ENCODE peak calls at places on chromosomes 11 and 22, in nine cellular contexts. One of them, this sample, is unnamed. For H3K4me1, the result is how much of the 10 kb centered on the place peaks cover.

GRCh38 chr11:110447897-110448522 is 18.3 kb downstream of the FDX1 start:
- DNase-seq in endodermal cell: no peak
- DNase-seq in colonic mucosa: no peak
- DNase-seq in Peyer's patch: no peak
- DNase-seq in ascending aorta: no peak
- DNase-seq in HCT116: no peak
- DNase-seq in thoracic aorta: no peak
- DNase-seq in kidney: no peak
- DNase-seq in iPS DF 6.9: no peak
- DNase-seq in this sample: no peak

GRCh38 chr11:114010931-114011330 is 36.0 kb downstream of the HTR3A start:
- DNase-seq in endodermal cell: no peak
- DNase-seq in colonic mucosa: no peak
- DNase-seq in Peyer's patch: no peak
- DNase-seq in ascending aorta: no peak
- DNase-seq in HCT116: no peak
- DNase-seq in thoracic aorta: no peak
- DNase-seq in kidney: no peak
- DNase-seq in iPS DF 6.9: no peak
- DNase-seq in this sample: no peak

GRCh38 chr22:27473533-27473932 is 328.0 kb downstream of the MN1 start:
- DNase-seq in endodermal cell: peak
- DNase-seq in colonic mucosa: no peak
- DNase-seq in Peyer's patch: no peak
- DNase-seq in ascending aorta: no peak
- DNase-seq in HCT116: peak
- DNase-seq in thoracic aorta: no peak
- DNase-seq in kidney: no peak
- DNase-seq in iPS DF 6.9: no peak
- DNase-seq in this sample: no peak

GRCh38 chr22:41947181-41948080 is 479 bp upstream of the CENPM start:
- DNase-seq in endodermal cell: no peak
- DNase-seq in colonic mucosa: no peak
- DNase-seq in Peyer's patch: no peak
- DNase-seq in ascending aorta: no peak
- DNase-seq in HCT116: no peak
- DNase-seq in thoracic aorta: no peak
- DNase-seq in kidney: no peak
- DNase-seq in iPS DF 6.9: no peak
- DNase-seq in this sample: no peak

GRCh38 chr11:129611661-129612566 is 203.7 kb upstream of the TMEM45B start:
- DNase-seq in endodermal cell: no peak
- DNase-seq in colonic mucosa: no peak
- DNase-seq in Peyer's patch: no peak
- DNase-seq in ascending aorta: no peak
- DNase-seq in HCT116: no peak
- DNase-seq in thoracic aorta: no peak
- DNase-seq in kidney: no peak
- DNase-seq in iPS DF 6.9: no peak
- DNase-seq in this sample: no peak

GRCh38 chr22:17777005-17777716 is 2.9 kb upstream of the BID start:
- DNase-seq in endodermal cell: no peak
- DNase-seq in colonic mucosa: no peak
- DNase-seq in Peyer's patch: no peak
- DNase-seq in ascending aorta: no peak
- DNase-seq in HCT116: no peak
- DNase-seq in thoracic aorta: no peak
- DNase-seq in kidney: peak
- DNase-seq in iPS DF 6.9: no peak
- DNase-seq in this sample: peak

GRCh38 chr11:65546217-65546958 is 11.8 kb downstream of the LTBP3 start:
- DNase-seq in endodermal cell: peak
- DNase-seq in colonic mucosa: peak
- DNase-seq in Peyer's patch: peak
- DNase-seq in ascending aorta: peak
- DNase-seq in HCT116: peak
- DNase-seq in thoracic aorta: no peak
- DNase-seq in kidney: peak
- DNase-seq in iPS DF 6.9: no peak
- DNase-seq in this sample: peak

GRCh38 chr11:79363261-79363660 is 77.6 kb downstream of the TENM4 start:
- DNase-seq in endodermal cell: no peak
- DNase-seq in colonic mucosa: no peak
- DNase-seq in Peyer's patch: no peak
- DNase-seq in ascending aorta: no peak
- DNase-seq in HCT116: no peak
- DNase-seq in thoracic aorta: no peak
- DNase-seq in kidney: no peak
- DNase-seq in iPS DF 6.9: no peak
- DNase-seq in this sample: no peak

GRCh38 chr11:112605093-112605666 is 344.5 kb upstream of the PLET1 start:
- DNase-seq in endodermal cell: no peak
- DNase-seq in colonic mucosa: no peak
- DNase-seq in Peyer's patch: no peak
- DNase-seq in ascending aorta: no peak
- DNase-seq in HCT116: no peak
- DNase-seq in thoracic aorta: no peak
- DNase-seq in kidney: no peak
- DNase-seq in iPS DF 6.9: no peak
- DNase-seq in this sample: no peak

GRCh38 chr22:32800158-32800557 is 1.3 kb upstream of the TIMP3 start:
- DNase-seq in endodermal cell: no peak
- DNase-seq in colonic mucosa: no peak
- DNase-seq in Peyer's patch: no peak
- DNase-seq in ascending aorta: no peak
- DNase-seq in HCT116: no peak
- DNase-seq in thoracic aorta: no peak
- DNase-seq in kidney: no peak
- DNase-seq in iPS DF 6.9: no peak
- DNase-seq in this sample: no peak

GRCh38 chr11:96204721-96205459 is 138.1 kb downstream of the MAML2 start:
- DNase-seq in endodermal cell: no peak
- DNase-seq in colonic mucosa: no peak
- DNase-seq in Peyer's patch: no peak
- DNase-seq in ascending aorta: no peak
- DNase-seq in HCT116: no peak
- DNase-seq in thoracic aorta: no peak
- DNase-seq in kidney: no peak
- DNase-seq in iPS DF 6.9: no peak
- DNase-seq in this sample: no peak
- H3K27ac ChIP-seq in endodermal cell: no peak
- H3K27ac ChIP-seq in colonic mucosa: no peak
- H3K27ac ChIP-seq in Peyer's patch: peak
- H3K27ac ChIP-seq in ascending aorta: no peak
- H3K27ac ChIP-seq in HCT116: no peak
- H3K27ac ChIP-seq in thoracic aorta: no peak
- H3K27ac ChIP-seq in kidney: no peak
- H3K27ac ChIP-seq in iPS DF 6.9: no peak
- H3K27ac ChIP-seq in this sample: no peak

GRCh38 chr11:132028380-132029240 is 658.2 kb downstream of the NTM start:
- DNase-seq in endodermal cell: peak
- DNase-seq in colonic mucosa: peak
- DNase-seq in Peyer's patch: no peak
- DNase-seq in ascending aorta: no peak
- DNase-seq in HCT116: no peak
- DNase-seq in thoracic aorta: no peak
- DNase-seq in kidney: no peak
- DNase-seq in iPS DF 6.9: no peak
- DNase-seq in this sample: peak

GRCh38 chr11:132032555-132032954 is 662.1 kb downstream of the NTM start:
- DNase-seq in endodermal cell: no peak
- DNase-seq in colonic mucosa: no peak
- DNase-seq in Peyer's patch: no peak
- DNase-seq in ascending aorta: no peak
- DNase-seq in HCT116: no peak
- DNase-seq in thoracic aorta: no peak
- DNase-seq in kidney: no peak
- DNase-seq in iPS DF 6.9: no peak
- DNase-seq in this sample: no peak

GRCh38 chr11:132026746-132027145 is 656.3 kb downstream of the NTM start:
- DNase-seq in endodermal cell: no peak
- DNase-seq in colonic mucosa: no peak
- DNase-seq in Peyer's patch: no peak
- DNase-seq in ascending aorta: no peak
- DNase-seq in HCT116: no peak
- DNase-seq in thoracic aorta: no peak
- DNase-seq in kidney: no peak
- DNase-seq in iPS DF 6.9: no peak
- DNase-seq in this sample: no peak

GRCh38 chr11:132033051-132033450 is 662.6 kb downstream of the NTM start:
- DNase-seq in endodermal cell: no peak
- DNase-seq in colonic mucosa: no peak
- DNase-seq in Peyer's patch: no peak
- DNase-seq in ascending aorta: no peak
- DNase-seq in HCT116: no peak
- DNase-seq in thoracic aorta: no peak
- DNase-seq in kidney: no peak
- DNase-seq in iPS DF 6.9: no peak
- DNase-seq in this sample: no peak

DNA sequence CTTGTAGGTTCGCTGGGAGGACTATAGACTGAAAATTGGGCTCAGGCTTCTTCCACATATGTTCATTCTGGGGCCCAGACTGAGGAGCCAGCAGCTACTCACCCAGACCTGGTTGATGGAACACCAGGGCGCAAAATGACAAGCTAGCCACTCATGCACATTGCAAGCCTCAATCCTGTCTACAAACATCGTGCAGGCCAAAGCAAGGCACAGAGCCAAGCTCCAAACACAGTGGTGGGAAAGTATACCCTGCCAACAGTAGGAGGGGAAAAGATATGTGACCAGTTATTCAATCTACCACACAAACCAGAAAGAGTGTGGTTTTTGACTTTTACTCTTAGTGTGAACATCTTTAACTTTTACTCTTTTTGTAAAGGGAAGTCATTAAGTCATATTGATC is 660.5 kb downstream of the NTM start:
- DNase-seq in endodermal cell: no peak
- DNase-seq in colonic mucosa: no peak
- DNase-seq in Peyer's patch: no peak
- DNase-seq in ascending aorta: no peak
- DNase-seq in HCT116: no peak
- DNase-seq in thoracic aorta: no peak
- DNase-seq in kidney: no peak
- DNase-seq in iPS DF 6.9: no peak
- DNase-seq in this sample: no peak
- H3K4me1 ChIP-seq in endodermal cell: under half
- H3K4me1 ChIP-seq in colonic mucosa: under half
- H3K4me1 ChIP-seq in Peyer's patch: under half
- H3K4me1 ChIP-seq in ascending aorta: under half
- H3K4me1 ChIP-seq in HCT116: under half
- H3K4me1 ChIP-seq in thoracic aorta: under half
- H3K4me1 ChIP-seq in kidney: under half
- H3K4me1 ChIP-seq in iPS DF 6.9: under half
- H3K4me1 ChIP-seq in this sample: under half

GRCh38 chr11:133082453-133082781 is 449.9 kb downstream of the OPCML start:
- DNase-seq in endodermal cell: no peak
- DNase-seq in colonic mucosa: peak
- DNase-seq in Peyer's patch: peak
- DNase-seq in ascending aorta: no peak
- DNase-seq in HCT116: no peak
- DNase-seq in thoracic aorta: peak
- DNase-seq in kidney: peak
- DNase-seq in iPS DF 6.9: no peak
- DNase-seq in this sample: peak
- H3K4me3 ChIP-seq in endodermal cell: no peak
- H3K4me3 ChIP-seq in colonic mucosa: no peak
- H3K4me3 ChIP-seq in Peyer's patch: peak
- H3K4me3 ChIP-seq in ascending aorta: no peak
- H3K4me3 ChIP-seq in HCT116: no peak
- H3K4me3 ChIP-seq in thoracic aorta: no peak
- H3K4me3 ChIP-seq in kidney: no peak
- H3K4me3 ChIP-seq in iPS DF 6.9: peak
- H3K4me3 ChIP-seq in this sample: no peak

GRCh38 chr22:40411506-40411861 is 41.1 kb downstream of the SGSM3 start:
- DNase-seq in endodermal cell: no peak
- DNase-seq in colonic mucosa: no peak
- DNase-seq in Peyer's patch: no peak
- DNase-seq in ascending aorta: no peak
- DNase-seq in HCT116: no peak
- DNase-seq in thoracic aorta: no peak
- DNase-seq in kidney: no peak
- DNase-seq in iPS DF 6.9: no peak
- DNase-seq in this sample: no peak
- H3K27ac ChIP-seq in endodermal cell: no peak
- H3K27ac ChIP-seq in colonic mucosa: no peak
- H3K27ac ChIP-seq in Peyer's patch: no peak
- H3K27ac ChIP-seq in ascending aorta: no peak
- H3K27ac ChIP-seq in HCT116: no peak
- H3K27ac ChIP-seq in thoracic aorta: no peak
- H3K27ac ChIP-seq in kidney: no peak
- H3K27ac ChIP-seq in iPS DF 6.9: no peak
- H3K27ac ChIP-seq in this sample: no peak

DNA sequence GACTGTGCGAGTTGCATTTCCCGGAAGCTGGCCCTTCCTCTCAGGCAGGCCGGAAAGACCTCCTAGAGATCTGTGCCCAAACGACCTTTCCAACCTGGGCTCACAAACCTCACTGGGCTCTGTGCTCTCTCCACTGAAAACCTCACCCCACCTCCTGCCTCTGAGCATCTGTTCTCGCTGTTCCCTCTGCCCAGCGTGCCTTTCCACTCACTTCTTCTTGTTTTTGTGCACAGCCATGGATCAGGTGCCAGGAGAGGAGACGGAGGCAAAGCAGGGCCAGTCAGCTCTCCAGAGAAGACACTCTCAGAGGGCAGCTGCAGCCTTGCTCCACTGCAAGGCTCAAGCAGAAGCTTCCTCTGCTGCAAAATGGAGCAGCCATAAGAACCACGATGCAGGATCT is 10.9 kb upstream of the CPT1A start:
- DNase-seq in endodermal cell: no peak
- DNase-seq in colonic mucosa: no peak
- DNase-seq in Peyer's patch: no peak
- DNase-seq in ascending aorta: no peak
- DNase-seq in HCT116: no peak
- DNase-seq in thoracic aorta: no peak
- DNase-seq in kidney: peak
- DNase-seq in iPS DF 6.9: no peak
- DNase-seq in this sample: no peak
- H3K4me1 ChIP-seq in endodermal cell: under half
- H3K4me1 ChIP-seq in colonic mucosa: under half
- H3K4me1 ChIP-seq in Peyer's patch: under half
- H3K4me1 ChIP-seq in ascending aorta: under half
- H3K4me1 ChIP-seq in HCT116: under half
- H3K4me1 ChIP-seq in thoracic aorta: under half
- H3K4me1 ChIP-seq in kidney: under half
- H3K4me1 ChIP-seq in iPS DF 6.9: under half
- H3K4me1 ChIP-seq in this sample: under half